ENCODE peak calls at places on chromosome 18, in four cellular contexts. L is upper lobe of left lung, H is body of pancreas, Q is GM23248. M is an unnamed sample. For H3K36me3, the result is how much of the 10 kb centered on the place peaks cover.

GRCh38 chr18:72174972-72175649 is 369.0 kb downstream of the CBLN2 start:
- DNase-seq in L (no peak), H (no peak), Q (no peak), M (no peak)

GRCh38 chr18:25349131-25349925 is 2.6 kb downstream of the ZNF521 start:
- DNase-seq in L (peak), H (no peak), Q (peak), M (no peak)

GRCh38 chr18:55421612-55422381 is 166.2 kb downstream of the TCF4 start:
- DNase-seq in L (no peak), H (no peak), Q (peak), M (no peak)

GRCh38 chr18:74819433-74820059 is 221.9 kb downstream of the ZNF407 start:
- DNase-seq in L (no peak), H (no peak), Q (no peak), M (no peak)

GRCh38 chr18:26468931-26469340 is 79.4 kb downstream of the KCTD1 start:
- DNase-seq in L (no peak), H (peak), Q (no peak), M (no peak)

GRCh38 chr18:35029770-35030169 is 11.4 kb upstream of the MAPRE2 start:
- DNase-seq in L (no peak), H (no peak), Q (peak), M (no peak)

GRCh38 chr18:60739212-60739611 is 366.6 kb upstream of the MC4R start:
- DNase-seq in L (peak), H (no peak), Q (no peak), M (no peak)

GRCh38 chr18:5890606-5891360 is 4.5 kb downstream of the TMEM200C start:
- DNase-seq in L (peak), H (peak), Q (no peak), M (no peak)

GRCh38 chr18:50847192-50847591 is 27.4 kb upstream of the MRO start:
- DNase-seq in L (no peak), H (no peak), Q (peak), M (no peak)

GRCh38 chr18:74498712-74499629 is 2.8 kb downstream of the CNDP2 start:
- DNase-seq in L (no peak), H (peak), Q (peak), M (peak)

GRCh38 chr18:11553098-11553940 is 56.1 kb upstream of the SLC35G4 start:
- DNase-seq in L (no peak), H (peak), Q (peak), M (no peak)

GRCh38 chr18:39796413-39796812 is 2158.6 kb upstream of the PIK3C3 start:
- DNase-seq in L (no peak), H (no peak), Q (no peak), M (no peak)

GRCh38 chr18:56926740-56927139 is 220.1 kb upstream of the BOD1L2 start:
- DNase-seq in L (no peak), H (peak), Q (no peak), M (no peak)

GRCh38 chr18:48581206-48581605 is 42.4 kb downstream of the CTIF start:
- DNase-seq in L (no peak), H (no peak), Q (no peak), M (no peak)

GRCh38 chr18:12017079-12017478 is 35.8 kb downstream of the IMPA2 start:
- DNase-seq in L (no peak), H (peak), Q (no peak), M (no peak)

GRCh38 chr18:49359732-49360444 is 100.6 kb downstream of the DYM start:
- DNase-seq in L (no peak), H (no peak), Q (peak), M (no peak)

GRCh38 chr18:75846321-75846720 is 418.8 kb upstream of the SMIM21 start:
- DNase-seq in L (peak), H (no peak), Q (no peak), M (no peak)

GRCh38 chr18:25503567-25504081 is 151.7 kb upstream of the ZNF521 start:
- DNase-seq in L (no peak), H (peak), Q (peak), M (no peak)

GRCh38 chr18:48339692-48340091 is 69.5 kb downstream of the ZBTB7C start:
- DNase-seq in L (no peak), H (no peak), Q (no peak), M (no peak)

GRCh38 chr18:32577561-32577960 is 106.9 kb upstream of the GAREM1 start:
- DNase-seq in L (no peak), H (no peak), Q (no peak), M (no peak)

GRCh38 chr18:11689031-11689971 is at the start of gene GNAL:
- DNase-seq in L (peak), H (peak), Q (peak), M (no peak)

GRCh38 chr18:51867767-51868166 is 472.2 kb upstream of the DCC start:
- DNase-seq in L (no peak), H (peak), Q (peak), M (no peak)

GRCh38 chr18:56315363-56315762 is 323.0 kb downstream of the TXNL1 start:
- DNase-seq in L (no peak), H (no peak), Q (peak), M (no peak)

GRCh38 chr18:75211721-75212625 is 1.4 kb downstream of the TSHZ1 start:
- DNase-seq in L (peak), H (peak), Q (peak), M (no peak)

GRCh38 chr18:59459352-59460059 is 100.4 kb upstream of the LMAN1 start:
- DNase-seq in L (no peak), H (no peak), Q (peak), M (no peak)

GRCh38 chr18:65235966-65236634 is 514.7 kb upstream of the CDH7 start:
- DNase-seq in L (no peak), H (peak), Q (no peak), M (no peak)

GRCh38 chr18:35703043-35703688 is 121.6 kb downstream of the GALNT1 start:
- DNase-seq in L (no peak), H (no peak), Q (peak), M (no peak)

GRCh38 chr18:77329651-77330050 is 80.0 kb downstream of the GALR1 start:
- DNase-seq in L (no peak), H (no peak), Q (no peak), M (no peak)

GRCh38 chr18:49936821-49937220 is 123.5 kb upstream of the ACAA2 start:
- DNase-seq in L (no peak), H (no peak), Q (no peak), M (no peak)

GRCh38 chr18:76445741-76446232 is 49.3 kb downstream of the ZNF516 start:
- DNase-seq in L (peak), H (no peak), Q (peak), M (no peak)

GRCh38 chr18:28181616-28182015 is 4.7 kb upstream of the CDH2 start:
- DNase-seq in L (no peak), H (no peak), Q (no peak), M (no peak)

GRCh38 chr18:26655614-26656400 is 107.5 kb upstream of the KCTD1 start:
- DNase-seq in L (peak), H (peak), Q (peak), M (no peak)

GRCh38 chr18:3401669-3402620 is 48.0 kb upstream of the TGIF1 start:
- DNase-seq in L (no peak), H (no peak), Q (no peak), M (no peak)
- H3K36me3 ChIP-seq in L (under half), H (under half), Q (under half), M (under half)

GRCh38 chr18:21262979-21263378 is 20.9 kb downstream of the GREB1L start:
- DNase-seq in L (no peak), H (no peak), Q (no peak), M (no peak)
- H3K27ac ChIP-seq in L (no peak), H (no peak), Q (no peak), M (no peak)

DNA sequence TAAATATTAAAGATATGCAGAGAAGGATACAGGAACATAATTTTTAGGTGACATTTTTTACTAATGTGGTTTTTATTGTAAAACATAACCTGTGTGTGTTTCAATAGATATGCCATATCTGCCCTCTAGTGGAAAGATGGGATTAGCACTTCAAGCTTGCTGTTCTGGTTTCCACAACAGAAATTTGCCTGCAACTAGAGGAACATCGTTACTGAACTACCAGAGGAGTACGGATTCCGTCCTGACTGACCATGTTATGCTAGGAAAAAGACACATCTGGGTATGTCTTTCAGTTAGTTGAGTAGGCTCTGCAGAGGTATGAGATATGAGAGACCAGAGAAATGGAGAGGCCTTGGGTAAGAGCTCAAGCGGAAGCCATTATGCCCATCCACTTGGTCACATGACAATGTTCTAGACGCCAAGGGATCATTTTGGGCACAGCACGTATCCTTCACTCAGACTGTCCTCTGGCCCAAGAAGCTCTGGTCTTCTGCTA is 104.9 kb downstream of the MBD2 start:
- DNase-seq in L (no peak), H (peak), Q (peak), M (no peak)
- H3K4me3 ChIP-seq in L (no peak), H (no peak), Q (peak), M (no peak)

GRCh38 chr18:70149156-70149555 is 56.3 kb downstream of the RTTN start:
- DNase-seq in L (no peak), H (no peak), Q (no peak), M (no peak)
- H3K36me3 ChIP-seq in L (under half), H (under half), Q (under half), M (under half)

GRCh38 chr18:63140997-63141776 is 178.4 kb downstream of the BCL2 start:
- DNase-seq in L (no peak), H (no peak), Q (no peak), M (no peak)

GRCh38 chr18:63135101-63135500 is 184.5 kb downstream of the BCL2 start:
- DNase-seq in L (no peak), H (no peak), Q (no peak), M (no peak)

GRCh38 chr18:63138469-63139340 is 180.9 kb downstream of the BCL2 start:
- DNase-seq in L (no peak), H (no peak), Q (peak), M (no peak)

GRCh38 chr18:63140038-63140450 is 179.5 kb downstream of the BCL2 start:
- DNase-seq in L (no peak), H (no peak), Q (no peak), M (no peak)

DNA sequence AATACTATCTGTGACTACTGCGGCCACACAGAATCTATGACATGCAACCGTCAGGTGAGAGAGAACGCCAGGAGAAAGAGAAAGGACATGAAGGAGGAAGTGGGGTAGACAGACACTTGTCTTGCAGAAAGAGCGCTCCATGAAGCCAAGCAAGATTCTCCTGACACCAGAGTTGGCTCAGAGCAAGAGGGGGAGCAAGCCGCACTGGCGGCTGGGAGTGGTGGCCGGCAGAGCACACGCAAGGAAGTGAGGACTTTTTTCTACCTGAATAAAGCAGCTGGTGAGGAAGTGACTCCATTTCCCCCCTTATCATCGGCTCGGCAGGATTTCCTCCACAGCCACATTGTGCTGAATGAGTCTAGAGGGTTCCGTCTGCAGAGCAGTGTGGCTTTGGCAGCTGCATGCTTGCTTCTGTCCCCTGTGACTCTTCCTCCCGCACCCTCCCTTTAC is 181.5 kb downstream of the BCL2 start:
- DNase-seq in L (peak), H (no peak), Q (no peak), M (no peak)
- H3K27ac ChIP-seq in L (no peak), H (no peak), Q (no peak), M (no peak)

GRCh38 chr18:23238152-23238531 is 102.9 kb downstream of the CABLES1 start:
- DNase-seq in L (no peak), H (no peak), Q (peak), M (no peak)

GRCh38 chr18:23238651-23239349 is 103.5 kb downstream of the CABLES1 start:
- DNase-seq in L (no peak), H (no peak), Q (peak), M (no peak)

GRCh38 chr18:23239350-23239692 is 104.0 kb downstream of the CABLES1 start:
- DNase-seq in L (no peak), H (no peak), Q (no peak), M (no peak)

GRCh38 chr18:23236876-23237468 is 101.7 kb downstream of the CABLES1 start:
- DNase-seq in L (peak), H (no peak), Q (no peak), M (no peak)

DNA sequence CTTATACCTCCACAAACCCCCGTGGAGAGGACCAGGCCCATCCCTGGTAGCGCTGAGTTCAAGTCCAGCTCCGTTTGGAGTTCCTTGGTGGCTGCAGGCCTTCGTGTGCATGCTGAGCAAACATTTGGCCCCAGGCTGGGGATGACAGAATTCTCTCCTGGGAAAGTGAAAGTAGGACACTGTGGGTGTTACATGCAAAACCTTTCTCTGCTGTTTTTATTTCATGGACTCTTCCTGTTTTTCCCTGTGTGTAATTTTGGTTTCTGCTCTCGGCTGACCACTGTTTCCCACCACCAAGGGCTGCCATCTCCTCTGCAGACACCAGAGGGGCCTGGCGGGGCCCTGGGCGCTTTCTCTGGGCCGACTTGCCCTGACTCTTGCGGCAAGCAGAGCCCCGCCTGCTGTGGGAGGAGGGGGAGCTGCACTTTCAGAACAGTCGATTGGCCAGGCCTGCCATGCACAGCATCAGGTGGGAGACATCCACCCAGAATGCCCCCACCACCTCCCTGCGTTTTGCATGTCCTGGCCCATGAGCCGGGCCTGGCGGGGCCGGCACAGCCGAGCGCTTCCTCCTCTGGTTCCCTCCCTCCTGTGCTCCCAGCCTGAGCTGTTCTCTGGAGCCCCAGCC is 102.4 kb downstream of the CABLES1 start:
- DNase-seq in L (peak), H (no peak), Q (peak), M (no peak)
- H3K4me3 ChIP-seq in L (no peak), H (no peak), Q (peak), M (peak)

GRCh38 chr18:9545029-9545428 is 69.3 kb downstream of the PPP4R1 start:
- DNase-seq in L (no peak), H (no peak), Q (no peak), M (no peak)
- H3K36me3 ChIP-seq in L (half or more), H (under half), Q (under half), M (under half)

GRCh38 chr18:37438417-37439180 is 127.0 kb downstream of the CELF4 start:
- DNase-seq in L (no peak), H (no peak), Q (no peak), M (no peak)

GRCh38 chr18:37441821-37442220 is 123.8 kb downstream of the CELF4 start:
- DNase-seq in L (no peak), H (no peak), Q (no peak), M (no peak)

GRCh38 chr18:37440206-37440605 is 125.4 kb downstream of the CELF4 start:
- DNase-seq in L (no peak), H (no peak), Q (no peak), M (no peak)

GRCh38 chr18:37445368-37445767 is 120.2 kb downstream of the CELF4 start:
- DNase-seq in L (no peak), H (no peak), Q (no peak), M (no peak)

DNA sequence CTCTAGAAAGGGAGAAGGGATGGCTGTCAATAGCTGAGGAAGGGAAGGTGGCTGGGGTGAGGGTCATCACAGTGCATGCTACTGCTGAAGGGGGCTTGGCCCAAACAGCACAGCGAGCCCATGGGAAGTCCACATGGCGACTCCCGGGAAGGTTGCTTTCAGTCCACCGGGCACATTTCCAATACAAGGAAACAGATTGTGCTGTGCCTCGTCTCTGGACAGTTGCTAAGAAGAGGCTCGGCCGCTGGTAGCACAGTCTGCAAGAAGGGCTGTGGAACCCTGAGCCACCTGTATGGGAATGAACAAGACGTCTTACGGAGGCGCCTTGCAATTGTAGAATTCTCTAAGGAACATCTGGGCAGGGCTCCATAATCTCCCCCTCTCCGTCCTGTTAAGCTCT is 123.1 kb downstream of the CELF4 start:
- DNase-seq in L (no peak), H (peak), Q (no peak), M (no peak)
- H3K27ac ChIP-seq in L (no peak), H (no peak), Q (no peak), M (no peak)

GRCh38 chr18:79681484-79682387 is 2.1 kb downstream of the CTDP1 start:
- DNase-seq in L (peak), H (no peak), Q (peak), M (no peak)
- H3K4me3 ChIP-seq in L (no peak), H (no peak), Q (peak), M (no peak)

GRCh38 chr18:220708-221107 is 47.1 kb downstream of the THOC1 start:
- DNase-seq in L (no peak), H (no peak), Q (no peak), M (no peak)
- H3K36me3 ChIP-seq in L (half or more), H (under half), Q (half or more), M (under half)